ENCODE peak calls at places on chromosome 12, in seven cellular contexts. K is NCI-H345; B is DMS 273 treated with DMSO at 0.1 percent for 48 hours; R is kidney tubule cell; T is adrenal gland; V is NCI-H2081; W is activated CD4-positive, alpha-beta T cell treated with anti-CD3 and anti-CD28 coated beads for 1 hour. U is an unnamed sample.

GRCh38 chr12:80033457-80033856 is 65.9 kb upstream of the OTOGL start:
- DNase-seq in W (no peak), V (no peak), R (peak; percentile 17), B (no peak), K (no peak), T (no peak), U (no peak)

GRCh38 chr12:95608252-95609033 is 57.2 kb upstream of the USP44 start:
- DNase-seq in W (no peak), T (no peak), R (peak; percentile 74), K (peak; percentile 62), B (no peak), V (peak; percentile 70), U (no peak)

GRCh38 chr12:47935196-47935595 is 28.2 kb upstream of the TMEM106C start:
- DNase-seq in B (peak; percentile 44), W (no peak), K (no peak), T (peak; percentile 36), R (no peak), V (no peak), U (no peak)

GRCh38 chr12:124396544-124397398 is 101.9 kb downstream of the RFLNA start:
- DNase-seq in W (no peak), K (peak; percentile 17), R (no peak), T (peak; percentile 88), B (no peak), V (peak; percentile 41), U (no peak)

GRCh38 chr12:93167841-93168492 is 209.8 kb upstream of the NUDT4 start:
- DNase-seq in V (no peak), T (no peak), W (no peak), B (no peak), R (peak; percentile 25), K (peak; percentile 2), U (no peak)

GRCh38 chr12:71297930-71298329 is 140.1 kb upstream of the TSPAN8 start:
- DNase-seq in K (no peak), R (no peak), T (no peak), V (no peak), B (no peak), W (no peak), U (no peak)

GRCh38 chr12:6724409-6724797 is 557 bp downstream of the COPS7A start:
- DNase-seq in B (no peak), V (no peak), K (no peak), R (peak; percentile 40), W (no peak), T (peak; percentile 38), U (peak; percentile 13)

GRCh38 chr12:98896938-98897337 is 251.8 kb downstream of the APAF1 start:
- DNase-seq in R (no peak), T (no peak), V (no peak), B (no peak), K (no peak), W (no peak), U (peak; percentile 41)

GRCh38 chr12:106195638-106196037 is 52.2 kb downstream of the CKAP4 start:
- DNase-seq in K (no peak), R (peak; percentile 60), W (no peak), T (peak; percentile 80), V (no peak), B (no peak), U (no peak)

U was measured in endothelial cell.